ENCODE peak calls at places on chromosomes 12 and 14, in five cellular contexts. R, E, I, D and A are unnamed samples.

GRCh38 chr14:92647499-92648279 is 100.7 kb downstream of the LGMN start:
- DNase-seq in E (no peak), R (no peak), I (no peak), D (no peak), A (no peak)

GRCh38 chr12:120940799-120941198 is 36.6 kb upstream of the SPPL3 start:
- DNase-seq in E (no peak), R (no peak), I (no peak), D (no peak), A (no peak)

GRCh38 chr12:100675432-100675831 is 101.9 kb downstream of the GAS2L3 start:
- DNase-seq in R (no peak), D (peak), I (peak), E (peak), A (no peak)

GRCh38 chr14:32813401-32813800 is 125.3 kb upstream of the NPAS3 start:
- DNase-seq in I (no peak), E (no peak), D (no peak), R (no peak), A (no peak)

GRCh38 chr12:51009038-51009437 is 17.1 kb downstream of the SLC11A2 start:
- DNase-seq in I (no peak), R (no peak), D (no peak), E (no peak), A (peak)

GRCh38 chr14:50061664-50062437 is 54.5 kb downstream of the VCPKMT start:
- DNase-seq in I (no peak), E (no peak), R (peak), D (no peak), A (peak)

GRCh38 chr12:78683031-78683430 is 181.5 kb upstream of the SYT1 start:
- DNase-seq in I (no peak), E (no peak), D (no peak), R (no peak), A (no peak)

GRCh38 chr12:56338643-56339422 is at the start of gene IL23A:
- DNase-seq in I (no peak), D (no peak), E (no peak), R (no peak), A (peak)

GRCh38 chr14:76259029-76259735 is 107.5 kb downstream of the GPATCH2L start:
- DNase-seq in I (no peak), R (no peak), E (no peak), D (no peak), A (no peak)